ENCODE peak calls at places on chromosomes 7 and 10, in five cellular contexts. S is SK-MEL-5, V is testis, Q is ovary, B is fibroblast of gingiva. D is an unnamed sample.

GRCh38 chr7:19284596-19285300 is 139.5 kb upstream of the FERD3L start:
- DNase-seq in Q (no peak), V (no peak), B (peak), S (no peak), D (no peak)

GRCh38 chr7:269721-270120 is 20.2 kb upstream of the FOXL3 start:
- DNase-seq in B (no peak), Q (no peak), V (no peak), S (no peak), D (no peak)

GRCh38 chr7:158187055-158187770 is 400.4 kb downstream of the PTPRN2 start:
- DNase-seq in B (no peak), Q (no peak), V (no peak), S (no peak), D (no peak)

GRCh38 chr7:155837126-155837479 is 24.8 kb upstream of the SHH start:
- DNase-seq in S (no peak), V (no peak), Q (no peak), B (no peak), D (no peak)

GRCh38 chr10:131418686-131419085 is 107.2 kb upstream of the TCERG1L start:
- DNase-seq in S (no peak), V (no peak), Q (no peak), B (no peak), D (no peak)

GRCh38 chr10:88819290-88819689 is 16.8 kb downstream of the LIPM start:
- DNase-seq in Q (no peak), S (no peak), V (no peak), B (no peak), D (no peak)

GRCh38 chr7:115477193-115477651 is 553.3 kb downstream of the TFEC start:
- DNase-seq in S (no peak), V (peak), Q (peak), B (peak), D (peak)

GRCh38 chr7:36967387-36967786 is 243.1 kb upstream of the AOAH start:
- DNase-seq in Q (peak), B (peak), V (peak), S (peak), D (peak)

GRCh38 chr10:68471063-68471585 is 649 bp downstream of the DNA2 start:
- DNase-seq in V (no peak), Q (no peak), B (no peak), S (no peak), D (no peak)